ENCODE peak calls at places on chromosomes 3 and 15, in eight cellular contexts. H, P, J, W, Z, N, S and A are unnamed samples.
A peak's percentile ranks its signal among the peaks of the same experiment; 100 is the strongest.

GRCh38 chr3:72265250-72265649 is 480.3 kb upstream of the PROK2 start:
- DNase-seq in H (no peak), P (peak; percentile 19), J (no peak), W (no peak), Z (no peak), N (peak; percentile 46), S (no peak), A (peak; percentile 36)

GRCh38 chr3:64878372-64878771 is 190.6 kb upstream of the ADAMTS9 start:
- DNase-seq in H (no peak), P (no peak), J (no peak), W (no peak), Z (no peak), N (no peak), S (no peak), A (peak; percentile 9)

GRCh38 chr3:89859738-89860137 is 752.3 kb downstream of the EPHA3 start:
- DNase-seq in H (no peak), P (no peak), J (no peak), W (no peak), Z (no peak), N (no peak), S (no peak), A (no peak)

GRCh38 chr3:99526927-99527326 is 111.5 kb upstream of the COL8A1 start:
- DNase-seq in H (no peak), P (no peak), J (no peak), W (no peak), Z (no peak), N (peak; percentile 11), S (no peak), A (no peak)

GRCh38 chr15:45635191-45635638 is 386 bp downstream of the SQOR start:
- DNase-seq in H (no peak), P (no peak), J (peak; percentile 64), W (peak; percentile 69), Z (peak; percentile 82), N (peak; percentile 55), S (peak; percentile 56), A (no peak)

GRCh38 chr3:76171647-76172046 is 386.3 kb upstream of the ZNF717 start:
- DNase-seq in H (no peak), P (no peak), J (no peak), W (no peak), Z (no peak), N (no peak), S (no peak), A (no peak)

GRCh38 chr3:168021737-168022450 is 73.8 kb downstream of the GOLIM4 start:
- DNase-seq in H (no peak), P (no peak), J (no peak), W (no peak), Z (no peak), N (no peak), S (no peak), A (no peak)

GRCh38 chr3:70620367-70620766 is 307.9 kb upstream of the MDFIC2 start:
- DNase-seq in H (no peak), P (no peak), J (no peak), W (no peak), Z (no peak), N (no peak), S (no peak), A (no peak)

GRCh38 chr3:194086251-194087075 is 49.5 kb upstream of the HES1 start:
- DNase-seq in H (no peak), P (no peak), J (no peak), W (no peak), Z (no peak), N (peak; percentile 67), S (no peak), A (no peak)

GRCh38 chr3:128727996-128728395 is 2.0 kb downstream of the RAB7A start:
- DNase-seq in H (no peak), P (no peak), J (no peak), W (no peak), Z (no peak), N (no peak), S (no peak), A (peak; percentile 22)

GRCh38 chr15:92882697-92883642 is 17.2 kb upstream of the CHD2 start:
- DNase-seq in H (no peak), P (no peak), J (peak; percentile 30), W (peak; percentile 28), Z (no peak), N (peak; percentile 59), S (peak; percentile 64), A (no peak)

GRCh38 chr15:101522091-101522490 is 32.6 kb upstream of the PCSK6 start:
- DNase-seq in H (no peak), P (no peak), J (no peak), W (no peak), Z (peak; percentile 46), N (no peak), S (no peak), A (no peak)

GRCh38 chr3:47571391-47572165 is 7.1 kb downstream of the CSPG5 start:
- DNase-seq in H (no peak), P (no peak), J (no peak), W (no peak), Z (no peak), N (peak; percentile 61), S (no peak), A (no peak)

GRCh38 chr3:154018100-154018696 is 103.0 kb upstream of the ARHGEF26 start:
- DNase-seq in H (no peak), P (peak; percentile 33), J (peak; percentile 23), W (no peak), Z (peak; percentile 19), N (peak; percentile 76), S (no peak), A (peak; percentile 65)
- TF ChIP-seq CTCF in H (no peak), P (peak; percentile 46), J (peak; percentile 70), W (no peak), Z (peak; percentile 42), N (peak; percentile 76), S (no peak), A (peak; percentile 37)

GRCh38 chr3:26015752-26016151 is 225.9 kb downstream of the OXSM start:
- DNase-seq in H (no peak), P (no peak), J (no peak), W (no peak), Z (no peak), N (no peak), S (no peak), A (no peak)
- TF ChIP-seq CTCF in H (no peak), P (no peak), J (no peak), W (no peak), Z (no peak), N (peak; percentile 42), S (no peak), A (no peak)

DNA sequence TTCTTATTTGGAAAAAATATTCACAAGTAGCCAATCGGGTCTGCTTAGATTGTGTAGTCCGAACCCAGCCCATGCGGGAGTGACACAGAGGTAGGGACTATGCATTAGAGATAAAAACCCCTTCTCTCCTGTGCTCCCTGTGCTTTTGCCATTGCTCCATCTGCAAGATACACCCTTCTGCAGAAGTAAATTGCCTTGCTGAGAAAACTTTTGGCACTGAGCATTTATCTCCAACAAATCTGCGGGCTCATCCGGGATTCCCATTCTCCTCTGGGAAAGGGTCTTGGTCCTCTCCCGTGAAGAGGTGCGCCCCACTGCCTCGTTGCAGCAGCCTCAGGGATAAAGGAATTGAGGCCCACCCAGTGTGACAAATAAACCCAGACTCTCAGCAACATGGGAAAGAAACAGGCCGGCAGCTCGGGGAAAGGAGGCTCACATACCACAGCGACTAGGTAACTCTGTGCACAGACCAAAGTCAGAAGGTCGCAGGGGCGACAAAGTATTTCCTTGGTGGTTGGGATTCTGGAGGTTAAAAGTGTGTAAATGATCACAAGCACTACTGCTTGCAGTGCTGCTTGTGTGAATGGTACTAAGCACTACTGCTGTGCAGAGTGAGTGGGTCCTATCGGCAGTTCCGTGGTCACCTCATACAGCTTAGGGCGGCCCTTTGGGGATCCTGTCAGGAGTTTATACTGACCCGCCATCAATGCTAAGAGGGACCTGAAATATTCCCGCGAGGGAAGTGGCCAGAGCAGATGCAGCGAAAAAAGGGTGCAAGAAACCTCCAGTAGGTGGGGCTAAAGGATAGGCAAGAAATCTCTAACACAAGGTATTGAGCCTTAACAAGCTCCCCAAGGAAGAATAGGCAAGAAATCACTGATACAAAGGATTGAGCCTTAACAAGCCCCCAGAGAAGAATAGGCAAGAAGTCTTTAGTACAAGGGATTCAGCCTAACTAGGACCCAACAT is 54.3 kb downstream of the GSK3B start:
- DNase-seq in H (no peak), P (peak; percentile 5), J (no peak), W (no peak), Z (no peak), N (peak; percentile 88), S (no peak), A (peak; percentile 5)
- TF ChIP-seq CTCF in H (no peak), P (peak; percentile 18), J (no peak), W (no peak), Z (no peak), N (peak; percentile 83), S (no peak), A (no peak)

GRCh38 chr3:117547956-117548550 is 838.5 kb downstream of the TUSC7 start:
- DNase-seq in H (no peak), P (no peak), J (no peak), W (no peak), Z (no peak), N (no peak), S (no peak), A (peak; percentile 52)

GRCh38 chr3:117548600-117548999 is 839.0 kb downstream of the TUSC7 start:
- DNase-seq in H (no peak), P (no peak), J (no peak), W (no peak), Z (no peak), N (no peak), S (no peak), A (no peak)

GRCh38 chr3:117553461-117553860 is 843.9 kb downstream of the TUSC7 start:
- DNase-seq in H (no peak), P (no peak), J (no peak), W (no peak), Z (no peak), N (no peak), S (no peak), A (peak; percentile 20)

GRCh38 chr3:117545484-117545883 is 835.9 kb downstream of the TUSC7 start:
- DNase-seq in H (no peak), P (no peak), J (no peak), W (no peak), Z (no peak), N (no peak), S (no peak), A (no peak)

DNA sequence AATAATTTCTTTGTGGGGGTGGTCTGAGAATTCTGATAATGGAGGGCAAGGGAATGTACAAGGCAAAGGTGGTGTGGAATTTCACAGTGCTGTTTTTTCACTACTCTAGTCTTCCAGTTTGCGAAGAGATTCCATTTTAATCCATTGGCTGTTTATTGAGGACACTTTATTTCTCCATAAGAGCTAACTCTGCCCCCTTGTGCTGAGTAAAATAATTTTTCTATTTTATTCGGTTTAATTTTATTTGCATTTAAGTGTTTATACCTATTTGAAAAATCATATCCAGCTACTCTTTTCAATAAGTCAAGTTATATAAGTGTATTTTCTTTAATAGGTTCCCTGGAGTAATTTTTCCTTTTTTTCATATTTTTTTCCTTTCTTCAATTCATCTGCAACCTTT is 840.1 kb downstream of the TUSC7 start:
- DNase-seq in H (no peak), P (no peak), J (no peak), W (no peak), Z (no peak), N (no peak), S (no peak), A (no peak)
- TF ChIP-seq CTCF in H (peak; percentile 26), P (no peak), J (no peak), W (no peak), Z (no peak), N (no peak), S (no peak), A (peak; percentile 25)